ENCODE peak calls at places on chromosomes 6 and 20, in five cellular contexts. U is spleen, H is breast epithelium, C is GM12892, S is H1. T is an unnamed sample.

GRCh38 chr20:768426-768978 is at the start of gene SLC52A3:
- DNase-seq in U (no peak), H (peak), C (no peak), S (peak), T (peak)

GRCh38 chr20:50820515-50821256 is 25.8 kb downstream of the BCAS4 start:
- DNase-seq in U (no peak), H (no peak), C (no peak), S (no peak), T (no peak)

GRCh38 chr6:45574885-45575284 is 197.2 kb upstream of the SUPT3H start:
- DNase-seq in U (no peak), H (no peak), C (no peak), S (no peak), T (no peak)

GRCh38 chr20:35269055-35269781 is 8.7 kb downstream of the MMP24OS start:
- DNase-seq in U (no peak), H (peak), C (peak), S (no peak), T (peak)

GRCh38 chr6:22035690-22036089 is 261.1 kb downstream of the PRL start:
- DNase-seq in U (no peak), H (no peak), C (no peak), S (no peak), T (no peak)

GRCh38 chr20:57547250-57547649 is 13.7 kb upstream of the PCK1 start:
- DNase-seq in U (no peak), H (no peak), C (no peak), S (no peak), T (no peak)

GRCh38 chr6:129653229-129653628 is 56.7 kb downstream of the ARHGAP18 start:
- DNase-seq in U (no peak), H (no peak), C (no peak), S (no peak), T (no peak)

GRCh38 chr20:58850693-58851174 is at the start of gene GNAS-AS1:
- DNase-seq in U (peak), H (peak), C (peak), S (peak), T (peak)

GRCh38 chr6:119350202-119351004 is 842 bp upstream of the MAN1A1 start:
- DNase-seq in U (no peak), H (no peak), C (peak), S (no peak), T (no peak)

GRCh38 chr20:41017448-41018042 is 11.1 kb upstream of the TOP1 start:
- DNase-seq in U (no peak), H (peak), C (no peak), S (no peak), T (no peak)
- TF ChIP-seq POLR2AphosphoS5 in U (no peak), H (no peak), C (no peak), S (no peak), T (no peak)

GRCh38 chr6:83517500-83517899 is 5.2 kb downstream of the PRSS35 start:
- DNase-seq in U (no peak), H (no peak), C (no peak), S (no peak), T (no peak)
- TF ChIP-seq POLR2AphosphoS5 in U (no peak), H (no peak), C (no peak), S (no peak), T (no peak)

DNA sequence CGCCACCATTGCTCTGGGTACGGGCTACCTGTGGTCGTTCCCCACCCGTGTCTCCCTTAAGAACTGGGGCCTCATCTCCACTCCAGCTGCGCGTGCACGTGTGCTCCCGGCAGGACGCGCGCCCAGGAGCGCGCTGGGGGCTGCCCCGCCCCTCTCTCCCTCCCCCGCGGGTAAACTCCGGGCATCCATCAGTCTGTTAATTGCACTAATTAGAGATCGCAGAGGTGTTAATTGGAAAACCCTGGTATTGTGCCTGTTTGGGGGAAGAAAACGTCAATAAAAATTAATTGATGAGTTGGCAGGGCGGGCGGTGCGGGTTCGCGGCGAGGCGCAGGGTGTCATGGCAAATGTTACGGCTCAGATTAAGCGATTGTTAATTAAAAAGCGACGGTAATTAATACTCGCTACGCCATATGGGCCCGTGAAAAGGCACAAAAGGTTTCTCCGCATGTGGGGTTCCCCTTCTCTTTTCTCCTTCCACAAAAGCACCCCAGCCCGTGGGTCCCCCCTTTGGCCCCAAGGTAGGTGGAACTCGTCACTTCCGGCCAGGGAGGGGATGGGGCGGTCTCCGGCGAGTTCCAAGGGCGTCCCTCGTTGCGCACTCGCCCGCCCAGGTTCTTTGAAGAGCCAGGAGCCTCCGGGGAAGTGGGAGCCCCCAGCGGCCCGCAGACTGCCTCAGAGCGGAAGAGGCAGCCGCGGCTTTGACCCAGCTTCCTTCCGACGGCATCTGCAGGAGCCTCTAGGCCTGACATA is 14.4 kb downstream of the FOXP4 start:
- DNase-seq in U (peak), H (no peak), C (peak), S (no peak), T (peak)
- TF ChIP-seq POLR2AphosphoS5 in U (peak), H (no peak), C (no peak), S (no peak), T (no peak)

DNA sequence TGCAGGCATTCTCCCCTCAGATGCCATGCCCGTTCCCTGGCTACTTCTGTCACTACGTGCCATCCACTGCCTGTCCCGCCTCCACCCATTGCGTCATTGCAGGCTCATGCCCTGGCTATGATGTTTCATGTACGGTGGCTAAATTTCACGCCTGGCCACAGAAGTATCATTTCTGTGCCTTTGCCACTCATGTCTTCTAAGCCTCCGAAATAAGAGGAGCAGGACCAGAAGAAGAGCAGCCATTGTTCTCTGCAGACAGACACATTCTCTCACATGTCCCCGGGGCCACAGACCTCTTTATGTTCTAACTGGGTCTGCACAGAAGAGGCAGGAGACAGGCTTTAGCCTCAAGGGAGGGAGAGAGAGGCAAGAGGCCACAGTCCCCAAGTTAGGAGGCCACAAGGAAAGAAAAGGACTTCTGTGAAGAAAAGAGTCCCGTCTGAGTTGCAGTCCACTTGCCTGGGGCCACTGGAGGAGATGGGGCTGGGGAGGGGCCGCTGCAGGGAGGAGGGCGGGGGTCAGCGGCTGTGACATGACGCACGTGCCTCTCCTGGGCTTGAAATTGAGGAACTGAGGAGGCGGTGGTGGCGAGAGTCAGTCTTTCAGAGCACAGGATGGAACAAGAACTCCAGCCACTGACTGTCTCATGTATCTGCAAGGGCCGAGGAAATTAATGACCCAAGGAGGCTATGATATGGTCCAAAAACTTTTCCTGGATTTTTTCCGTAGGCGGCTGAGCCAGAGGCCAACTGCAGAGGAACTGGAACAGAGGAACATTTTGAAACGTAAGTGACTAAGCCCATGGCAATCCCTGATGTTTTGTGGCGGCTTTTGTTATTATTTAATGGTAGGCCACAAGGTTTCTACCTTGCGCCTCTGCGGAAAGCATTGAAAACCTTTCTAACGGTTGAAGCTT is 55.9 kb downstream of the TBC1D7 start:
- DNase-seq in U (peak), H (peak), C (no peak), S (no peak), T (peak)
- TF ChIP-seq POLR2AphosphoS5 in U (peak), H (no peak), C (peak), S (no peak), T (no peak)

GRCh38 chr6:5143625-5144311 is 58.6 kb downstream of the PPP1R3G start:
- DNase-seq in U (peak), H (peak), C (peak), S (peak), T (peak)
- TF ChIP-seq POLR2AphosphoS5 in U (no peak), H (no peak), C (no peak), S (no peak), T (no peak)

T was measured in stomach.